ENCODE peak calls at places on chromosomes 6 and 20, in seven cellular contexts. Y is activated effector memory CD4-positive, alpha-beta T cell treated with anti-CD3 and anti-CD28 coated beads, Interleukin-2, amount 50 U/mL, for 16 hours; I is stimulated activated naive CD8-positive, alpha-beta T cell treated with anti-CD3 and anti-CD28 coated beads, Interleukin-15, amount 100 ng/mL, for 72 hours; W is activated T-helper 1 cell treated with anti-CD3 and anti-CD28 coated beads, Interleukin-2, amount 50 U/mL, for 16 hours; K is right cardiac atrium; S is hypothalamus; F is naive thymus-derived CD4-positive, alpha-beta T cell. J is an unnamed sample.

GRCh38 chr6:160063771-160064413 is 57.7 kb upstream of the SLC22A1 start:
- DNase-seq in Y (no peak), I (no peak), W (no peak), K (no peak), S (no peak), F (no peak), J (no peak)

GRCh38 chr20:59790388-59790787 is 143.0 kb downstream of the SYCP2 start:
- DNase-seq in Y (no peak), I (no peak), W (no peak), K (no peak), S (no peak), F (no peak), J (no peak)

GRCh38 chr6:118187568-118188164 is 280.6 kb downstream of the SLC35F1 start:
- DNase-seq in Y (no peak), I (no peak), W (no peak), K (peak; percentile 23), S (peak; percentile 35), F (peak; percentile 24), J (no peak)

GRCh38 chr6:25006565-25007001 is 70.8 kb upstream of the RIPOR2 start:
- DNase-seq in Y (peak; percentile 74), I (no peak), W (no peak), K (peak; percentile 47), S (peak; percentile 54), F (peak; percentile 40), J (peak; percentile 88)

GRCh38 chr6:119140471-119141165 is 62.2 kb upstream of the FAM184A start:
- DNase-seq in Y (no peak), I (no peak), W (no peak), K (no peak), S (no peak), F (no peak), J (no peak)

GRCh38 chr20:3679749-3680700 is 1.8 kb downstream of the ADAM33 start:
- DNase-seq in Y (no peak), I (no peak), W (no peak), K (peak; percentile 80), S (no peak), F (no peak), J (no peak)

GRCh38 chr6:100775667-100776066 is 105.5 kb downstream of the ASCC3 start:
- DNase-seq in Y (no peak), I (no peak), W (no peak), K (no peak), S (no peak), F (no peak), J (no peak)

GRCh38 chr6:105900120-105900937 is 185.8 kb upstream of the PRDM1 start:
- DNase-seq in Y (no peak), I (peak; percentile 18), W (no peak), K (no peak), S (no peak), F (peak; percentile 33), J (no peak)

GRCh38 chr20:37880726-37881591 is 22.0 kb upstream of the VSTM2L start:
- DNase-seq in Y (no peak), I (no peak), W (no peak), K (peak; percentile 82), S (no peak), F (no peak), J (peak; percentile 39)

GRCh38 chr20:33811763-33812672 is 870 bp downstream of the CHMP4B start:
- DNase-seq in Y (peak; percentile 79), I (no peak), W (peak; percentile 19), K (peak; percentile 66), S (peak; percentile 53), F (peak; percentile 58), J (peak; percentile 55)

GRCh38 chr20:39019805-39020325 is 57.7 kb downstream of the DHX35 start:
- DNase-seq in Y (no peak), I (peak; percentile 53), W (no peak), K (no peak), S (no peak), F (peak; percentile 51), J (no peak)

GRCh38 chr20:49479785-49480184 is 2.7 kb downstream of the KCNB1 start:
- DNase-seq in Y (no peak), I (no peak), W (no peak), K (no peak), S (no peak), F (no peak), J (no peak)

GRCh38 chr6:41581381-41581991 is 35.3 kb downstream of the FOXP4 start:
- DNase-seq in Y (no peak), I (no peak), W (no peak), K (peak; percentile 69), S (no peak), F (no peak), J (peak; percentile 91)

GRCh38 chr20:59018817-59019216 is 412 bp upstream of the TUBB1 start:
- DNase-seq in Y (peak; percentile 39), I (no peak), W (no peak), K (no peak), S (no peak), F (no peak), J (no peak)

GRCh38 chr6:125950293-125950692 is 6.3 kb upstream of the HINT3 start:
- DNase-seq in Y (no peak), I (no peak), W (no peak), K (no peak), S (no peak), F (no peak), J (no peak)

GRCh38 chr20:58712823-58713731 is 20.5 kb downstream of the NPEPL1 start:
- DNase-seq in Y (peak; percentile 46), I (peak; percentile 0), W (no peak), K (peak; percentile 8), S (no peak), F (peak; percentile 17), J (no peak)

GRCh38 chr6:111566222-111566717 is 39.4 kb downstream of the TRAF3IP2 start:
- DNase-seq in Y (no peak), I (no peak), W (no peak), K (no peak), S (no peak), F (no peak), J (no peak)

GRCh38 chr20:54716169-54716747 is 240.9 kb downstream of the DOK5 start:
- DNase-seq in Y (no peak), I (no peak), W (no peak), K (no peak), S (no peak), F (no peak), J (no peak)

GRCh38 chr20:39571171-39571570 is 609.0 kb downstream of the DHX35 start:
- DNase-seq in Y (no peak), I (no peak), W (no peak), K (no peak), S (no peak), F (no peak), J (no peak)

GRCh38 chr6:113594726-113595125 is 262.4 kb upstream of the MARCKS start:
- DNase-seq in Y (no peak), I (no peak), W (no peak), K (no peak), S (no peak), F (no peak), J (no peak)

GRCh38 chr20:49006446-49006980 is 39.6 kb upstream of the CSE1L start:
- DNase-seq in Y (no peak), I (no peak), W (no peak), K (no peak), S (no peak), F (no peak), J (no peak)

GRCh38 chr6:31293343-31293742 is 21.5 kb upstream of the HLA-C start:
- DNase-seq in Y (no peak), I (no peak), W (no peak), K (no peak), S (no peak), F (no peak), J (no peak)

GRCh38 chr6:14981960-14982359 is 263.9 kb upstream of the JARID2 start:
- DNase-seq in Y (no peak), I (no peak), W (no peak), K (no peak), S (no peak), F (no peak), J (no peak)

GRCh38 chr6:75268121-75268987 is 16.2 kb downstream of the TMEM30A start:
- DNase-seq in Y (no peak), I (no peak), W (no peak), K (no peak), S (no peak), F (no peak), J (no peak)

GRCh38 chr20:31836853-31837608 is 8.4 kb downstream of the FOXS1 start:
- DNase-seq in Y (no peak), I (no peak), W (no peak), K (no peak), S (no peak), F (no peak), J (no peak)